ENCODE peak calls at places on chromosomes 3 and 15, in four cellular contexts. One of them, this sample, is unnamed.

GRCh38 chr15:66006986-66007385 is 137.7 kb downstream of the RAB11A start:
- DNase-seq in K562: no peak
- DNase-seq in SK-N-SH: no peak
- DNase-seq in GM12878: no peak
- DNase-seq in this sample: no peak

GRCh38 chr3:32399030-32399620 is 7.5 kb downstream of the CMTM7 start:
- DNase-seq in K562: peak
- DNase-seq in SK-N-SH: peak
- DNase-seq in GM12878: no peak
- DNase-seq in this sample: peak

GRCh38 chr3:149820183-149820582 is 7.2 kb downstream of the RNF13 start:
- DNase-seq in K562: no peak
- DNase-seq in SK-N-SH: no peak
- DNase-seq in GM12878: no peak
- DNase-seq in this sample: no peak

GRCh38 chr3:182491571-182491970 is 301.7 kb upstream of the ATP11B start:
- DNase-seq in K562: no peak
- DNase-seq in SK-N-SH: no peak
- DNase-seq in GM12878: no peak
- DNase-seq in this sample: no peak

GRCh38 chr3:78812166-78812565 is 955.6 kb downstream of the ROBO1 start:
- DNase-seq in K562: no peak
- DNase-seq in SK-N-SH: no peak
- DNase-seq in GM12878: no peak
- DNase-seq in this sample: no peak

GRCh38 chr3:111717601-111718000 is 122.5 kb upstream of the ZBED2 start:
- DNase-seq in K562: peak
- DNase-seq in SK-N-SH: peak
- DNase-seq in GM12878: no peak
- DNase-seq in this sample: peak

GRCh38 chr3:158753814-158754213 is 21.6 kb upstream of the RARRES1 start:
- DNase-seq in K562: no peak
- DNase-seq in SK-N-SH: no peak
- DNase-seq in GM12878: no peak
- DNase-seq in this sample: no peak

GRCh38 chr15:67719330-67719959 is 105.9 kb upstream of the SKOR1 start:
- DNase-seq in K562: no peak
- DNase-seq in SK-N-SH: no peak
- DNase-seq in GM12878: no peak
- DNase-seq in this sample: no peak

GRCh38 chr3:31157028-31157694 is 262.7 kb upstream of the GADL1 start:
- DNase-seq in K562: no peak
- DNase-seq in SK-N-SH: no peak
- DNase-seq in GM12878: no peak
- DNase-seq in this sample: no peak
- TF ChIP-seq NFIC in K562: no peak
- TF ChIP-seq NFIC in SK-N-SH: no peak
- TF ChIP-seq NFIC in GM12878: no peak
- TF ChIP-seq NFIC in this sample: no peak

GRCh38 chr15:63918317-63918672 is 84.5 kb upstream of the HERC1 start:
- DNase-seq in K562: no peak
- DNase-seq in SK-N-SH: no peak
- DNase-seq in GM12878: no peak
- DNase-seq in this sample: no peak

GRCh38 chr15:63923993-63924950 is 90.5 kb upstream of the HERC1 start:
- DNase-seq in K562: no peak
- DNase-seq in SK-N-SH: no peak
- DNase-seq in GM12878: no peak
- DNase-seq in this sample: no peak

GRCh38 chr15:63920504-63921178 is 86.9 kb upstream of the HERC1 start:
- DNase-seq in K562: no peak
- DNase-seq in SK-N-SH: no peak
- DNase-seq in GM12878: no peak
- DNase-seq in this sample: no peak

GRCh38 chr15:63918901-63919348 is 85.2 kb upstream of the HERC1 start:
- DNase-seq in K562: peak
- DNase-seq in SK-N-SH: no peak
- DNase-seq in GM12878: no peak
- DNase-seq in this sample: no peak

GRCh38 chr15:63922551-63923315 is 89.0 kb upstream of the HERC1 start:
- DNase-seq in K562: no peak
- DNase-seq in SK-N-SH: no peak
- DNase-seq in GM12878: no peak
- DNase-seq in this sample: no peak
- TF ChIP-seq NFIC in K562: no peak
- TF ChIP-seq NFIC in SK-N-SH: no peak
- TF ChIP-seq NFIC in GM12878: no peak
- TF ChIP-seq NFIC in this sample: no peak

DNA sequence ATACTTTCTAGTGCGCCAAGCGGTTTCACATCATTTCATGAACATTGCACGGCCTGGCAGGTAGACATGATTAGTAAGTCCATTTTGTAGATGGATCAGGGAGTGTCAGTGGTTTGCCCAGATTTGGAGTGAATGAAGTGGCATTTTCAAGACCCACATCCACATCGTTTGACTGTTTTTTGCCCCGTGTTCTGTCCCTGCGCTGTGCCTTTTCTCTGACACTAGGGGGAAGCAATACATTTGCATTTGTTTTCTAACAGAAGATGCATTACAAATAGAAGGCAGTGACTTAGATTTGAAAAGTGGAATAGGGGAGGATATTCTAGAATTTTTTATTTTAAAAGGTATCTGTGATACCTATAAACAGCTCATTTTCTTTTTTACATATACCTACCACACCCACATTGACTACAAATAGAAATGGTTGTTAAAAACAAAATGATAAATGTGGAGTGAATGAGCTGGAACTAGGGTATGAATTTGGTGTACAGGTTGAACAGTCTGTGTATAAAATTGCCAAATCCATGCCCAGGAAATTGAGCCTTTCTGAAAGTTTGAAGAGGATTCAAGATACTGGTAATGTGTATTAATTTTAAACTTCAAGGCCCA is 98.0 kb downstream of the USP13 start:
- DNase-seq in K562: no peak
- DNase-seq in SK-N-SH: peak
- DNase-seq in GM12878: no peak
- DNase-seq in this sample: peak
- TF ChIP-seq NFIC in K562: no peak
- TF ChIP-seq NFIC in SK-N-SH: no peak
- TF ChIP-seq NFIC in GM12878: no peak
- TF ChIP-seq NFIC in this sample: no peak

GRCh38 chr15:71611721-71612016 is 198.7 kb upstream of the NR2E3 start:
- DNase-seq in K562: no peak
- DNase-seq in SK-N-SH: no peak
- DNase-seq in GM12878: no peak
- DNase-seq in this sample: no peak

GRCh38 chr15:71612066-71612715 is 198.2 kb upstream of the NR2E3 start:
- DNase-seq in K562: no peak
- DNase-seq in SK-N-SH: no peak
- DNase-seq in GM12878: no peak
- DNase-seq in this sample: no peak

GRCh38 chr15:71603379-71603778 is 207.0 kb upstream of the NR2E3 start:
- DNase-seq in K562: no peak
- DNase-seq in SK-N-SH: no peak
- DNase-seq in GM12878: no peak
- DNase-seq in this sample: no peak

GRCh38 chr15:71610991-71611720 is 199.2 kb upstream of the NR2E3 start:
- DNase-seq in K562: no peak
- DNase-seq in SK-N-SH: no peak
- DNase-seq in GM12878: no peak
- DNase-seq in this sample: no peak

GRCh38 chr15:71607383-71607782 is 203.0 kb upstream of the NR2E3 start:
- DNase-seq in K562: no peak
- DNase-seq in SK-N-SH: no peak
- DNase-seq in GM12878: no peak
- DNase-seq in this sample: no peak
- TF ChIP-seq NFIC in K562: no peak
- TF ChIP-seq NFIC in SK-N-SH: no peak
- TF ChIP-seq NFIC in GM12878: no peak
- TF ChIP-seq NFIC in this sample: no peak

GRCh38 chr3:99751649-99752048 is 66.0 kb upstream of the CMSS1 start:
- DNase-seq in K562: no peak
- DNase-seq in SK-N-SH: no peak
- DNase-seq in GM12878: no peak
- DNase-seq in this sample: no peak
- TF ChIP-seq NFIC in K562: no peak
- TF ChIP-seq NFIC in SK-N-SH: peak
- TF ChIP-seq NFIC in GM12878: no peak
- TF ChIP-seq NFIC in this sample: no peak

GRCh38 chr15:35043380-35044095 is 41.6 kb downstream of the NANOGP8 start:
- DNase-seq in K562: no peak
- DNase-seq in SK-N-SH: no peak
- DNase-seq in GM12878: no peak
- DNase-seq in this sample: no peak

GRCh38 chr15:35047996-35048395 is 37.1 kb downstream of the NANOGP8 start:
- DNase-seq in K562: no peak
- DNase-seq in SK-N-SH: no peak
- DNase-seq in GM12878: no peak
- DNase-seq in this sample: no peak

DNA sequence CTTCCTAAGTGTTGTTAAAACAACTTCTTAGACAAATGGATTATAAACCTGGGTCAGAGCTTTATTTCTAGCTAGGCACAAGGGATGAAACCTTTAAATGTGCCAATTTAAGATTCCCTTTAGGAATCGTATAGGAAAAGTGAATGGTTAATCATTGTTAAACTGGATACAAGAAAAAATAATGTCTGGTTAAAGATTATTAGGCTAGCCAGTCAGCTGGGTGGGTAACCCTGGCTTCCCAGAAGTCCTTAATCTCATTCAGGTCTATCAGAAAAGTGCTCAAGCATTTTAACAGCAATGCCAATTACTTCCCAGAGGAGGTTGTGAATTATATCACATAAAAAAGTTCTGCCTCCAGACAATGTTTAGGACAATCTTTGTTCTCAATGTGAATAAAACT is 37.6 kb downstream of the NANOGP8 start:
- DNase-seq in K562: no peak
- DNase-seq in SK-N-SH: no peak
- DNase-seq in GM12878: no peak
- DNase-seq in this sample: no peak
- TF ChIP-seq NFIC in K562: no peak
- TF ChIP-seq NFIC in SK-N-SH: no peak
- TF ChIP-seq NFIC in GM12878: no peak
- TF ChIP-seq NFIC in this sample: no peak

GRCh38 chr3:30664884-30665283 is 58.5 kb downstream of the TGFBR2 start:
- DNase-seq in K562: no peak
- DNase-seq in SK-N-SH: no peak
- DNase-seq in GM12878: no peak
- DNase-seq in this sample: no peak

GRCh38 chr3:30663533-30664241 is 57.3 kb downstream of the TGFBR2 start:
- DNase-seq in K562: no peak
- DNase-seq in SK-N-SH: no peak
- DNase-seq in GM12878: no peak
- DNase-seq in this sample: no peak

GRCh38 chr3:30664449-30664848 is 58.0 kb downstream of the TGFBR2 start:
- DNase-seq in K562: no peak
- DNase-seq in SK-N-SH: no peak
- DNase-seq in GM12878: no peak
- DNase-seq in this sample: no peak

GRCh38 chr3:30661107-30661873 is 54.9 kb downstream of the TGFBR2 start:
- DNase-seq in K562: no peak
- DNase-seq in SK-N-SH: no peak
- DNase-seq in GM12878: no peak
- DNase-seq in this sample: no peak

DNA sequence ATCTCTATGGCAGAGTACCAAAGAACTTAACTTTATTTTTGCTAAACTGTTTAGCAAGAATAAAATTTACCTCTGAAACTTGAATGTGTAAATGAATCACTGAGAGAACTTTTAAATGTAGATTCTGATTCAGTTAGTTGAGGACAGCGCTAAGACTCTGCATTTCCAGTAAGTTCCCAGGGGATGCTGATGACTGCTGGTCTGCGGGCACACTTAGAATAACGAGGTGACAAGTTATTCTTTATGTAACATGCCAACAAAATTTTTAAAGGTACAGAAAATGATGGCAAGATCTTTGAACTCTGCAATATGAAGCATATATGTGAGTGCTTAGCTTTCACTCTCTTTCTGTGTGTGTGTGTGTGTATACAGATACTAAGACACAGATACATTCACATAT is 56.4 kb downstream of the TGFBR2 start:
- DNase-seq in K562: no peak
- DNase-seq in SK-N-SH: no peak
- DNase-seq in GM12878: no peak
- DNase-seq in this sample: no peak
- TF ChIP-seq NFIC in K562: no peak
- TF ChIP-seq NFIC in SK-N-SH: no peak
- TF ChIP-seq NFIC in GM12878: no peak
- TF ChIP-seq NFIC in this sample: no peak

GRCh38 chr15:78673476-78673875 is 32.5 kb upstream of the CHRNB4 start:
- DNase-seq in K562: no peak
- DNase-seq in SK-N-SH: no peak
- DNase-seq in GM12878: no peak
- DNase-seq in this sample: no peak

GRCh38 chr15:78673917-78674444 is 33.0 kb upstream of the CHRNB4 start:
- DNase-seq in K562: no peak
- DNase-seq in SK-N-SH: no peak
- DNase-seq in GM12878: no peak
- DNase-seq in this sample: no peak

GRCh38 chr15:78668987-78669386 is 28.0 kb upstream of the CHRNB4 start:
- DNase-seq in K562: no peak
- DNase-seq in SK-N-SH: no peak
- DNase-seq in GM12878: no peak
- DNase-seq in this sample: no peak

GRCh38 chr15:78672285-78673003 is 31.4 kb upstream of the CHRNB4 start:
- DNase-seq in K562: no peak
- DNase-seq in SK-N-SH: no peak
- DNase-seq in GM12878: no peak
- DNase-seq in this sample: no peak

DNA sequence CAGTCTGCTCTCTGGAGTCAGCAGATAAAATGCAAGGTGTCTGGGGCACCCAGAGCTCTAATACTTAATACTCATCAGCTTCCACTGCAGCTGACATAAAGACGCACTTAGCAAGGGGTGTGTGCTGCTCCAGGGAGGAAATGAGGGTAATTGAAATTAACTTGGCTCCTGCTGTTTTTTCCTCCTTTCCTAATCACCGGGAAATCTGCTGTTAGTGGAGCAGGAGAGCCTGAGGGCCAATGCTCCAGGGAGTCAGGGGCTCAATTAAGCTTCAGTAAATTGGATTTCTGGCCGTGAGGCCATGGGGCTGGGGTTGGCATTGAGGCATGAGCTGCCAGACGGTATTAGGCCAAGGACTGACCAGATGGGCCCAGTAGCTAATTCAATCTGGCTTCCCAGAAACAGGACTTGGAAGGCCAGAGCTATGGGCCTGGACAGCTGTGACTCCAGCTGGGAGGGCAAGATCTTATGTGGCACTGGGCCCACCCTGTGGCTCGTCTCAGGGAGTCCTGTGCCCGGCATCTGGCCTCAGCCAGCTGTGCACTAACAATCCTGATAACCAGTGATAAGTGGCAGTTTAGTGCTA is 30.7 kb upstream of the CHRNB4 start:
- DNase-seq in K562: no peak
- DNase-seq in SK-N-SH: peak
- DNase-seq in GM12878: no peak
- DNase-seq in this sample: no peak
- TF ChIP-seq NFIC in K562: no peak
- TF ChIP-seq NFIC in SK-N-SH: peak
- TF ChIP-seq NFIC in GM12878: no peak
- TF ChIP-seq NFIC in this sample: no peak

This sample was measured in HepG2.